ENCODE peak calls at places on chromosomes 6 and 20, in five cellular contexts. One of them, this sample, is unnamed.

GRCh38 chr20:997486-997885 is 4.6 kb downstream of the RSPO4 start:
- DNase-seq in SK-N-SH: no peak
- DNase-seq in K562: no peak
- DNase-seq in HepG2: no peak
- DNase-seq in GM12891: no peak
- DNase-seq in this sample: no peak

GRCh38 chr20:32111763-32112162 is 2.2 kb downstream of the TM9SF4 start:
- DNase-seq in SK-N-SH: no peak
- DNase-seq in GM12891: no peak
- DNase-seq in HepG2: no peak
- DNase-seq in K562: no peak
- DNase-seq in this sample: no peak

GRCh38 chr6:66328181-66328580 is 621.2 kb upstream of the EYS start:
- DNase-seq in GM12891: no peak
- DNase-seq in HepG2: no peak
- DNase-seq in K562: no peak
- DNase-seq in SK-N-SH: no peak
- DNase-seq in this sample: no peak

GRCh38 chr6:19691465-19692167 is 145.6 kb upstream of the ID4 start:
- DNase-seq in GM12891: no peak
- DNase-seq in HepG2: no peak
- DNase-seq in SK-N-SH: peak; percentile 15
- DNase-seq in K562: no peak
- DNase-seq in this sample: no peak

GRCh38 chr20:48201881-48202280 is 416.6 kb upstream of the SULF2 start:
- DNase-seq in SK-N-SH: peak; percentile 52
- DNase-seq in GM12891: no peak
- DNase-seq in HepG2: no peak
- DNase-seq in K562: no peak
- DNase-seq in this sample: no peak

GRCh38 chr6:27836783-27837635 is 75.2 kb downstream of the OR2B2 start:
- DNase-seq in SK-N-SH: peak; percentile 44
- DNase-seq in K562: peak; percentile 75
- DNase-seq in HepG2: peak; percentile 86
- DNase-seq in GM12891: no peak
- DNase-seq in this sample: no peak

GRCh38 chr6:31246051-31246495 is 25.8 kb downstream of the HLA-C start:
- DNase-seq in HepG2: peak; percentile 68
- DNase-seq in K562: no peak
- DNase-seq in SK-N-SH: no peak
- DNase-seq in GM12891: no peak
- DNase-seq in this sample: no peak

GRCh38 chr6:16146527-16146955 is 17.7 kb downstream of the MYLIP start:
- DNase-seq in K562: no peak
- DNase-seq in SK-N-SH: peak; percentile 38
- DNase-seq in HepG2: no peak
- DNase-seq in GM12891: no peak
- DNase-seq in this sample: no peak

GRCh38 chr6:170371588-170371987 is 65.0 kb downstream of the FAM120B start:
- DNase-seq in SK-N-SH: peak; percentile 80
- DNase-seq in GM12891: no peak
- DNase-seq in HepG2: no peak
- DNase-seq in K562: no peak
- DNase-seq in this sample: no peak

GRCh38 chr6:29696147-29697129 is 15.5 kb upstream of the ZFP57 start:
- DNase-seq in K562: peak; percentile 37
- DNase-seq in SK-N-SH: no peak
- DNase-seq in HepG2: no peak
- DNase-seq in GM12891: no peak
- DNase-seq in this sample: no peak

GRCh38 chr6:20198764-20199174 is 13.5 kb downstream of the MBOAT1 start:
- DNase-seq in GM12891: no peak
- DNase-seq in K562: no peak
- DNase-seq in SK-N-SH: no peak
- DNase-seq in HepG2: no peak
- DNase-seq in this sample: no peak

GRCh38 chr6:25172819-25173218 is 106.4 kb upstream of the CARMIL1 start:
- DNase-seq in GM12891: no peak
- DNase-seq in SK-N-SH: no peak
- DNase-seq in K562: no peak
- DNase-seq in HepG2: no peak
- DNase-seq in this sample: no peak

GRCh38 chr20:24720957-24721356 is 228.1 kb upstream of the CST7 start:
- DNase-seq in GM12891: no peak
- DNase-seq in SK-N-SH: no peak
- DNase-seq in HepG2: no peak
- DNase-seq in K562: no peak
- DNase-seq in this sample: no peak

GRCh38 chr6:74289881-74290280 is 593.9 kb downstream of the CD109 start:
- DNase-seq in GM12891: no peak
- DNase-seq in HepG2: no peak
- DNase-seq in K562: no peak
- DNase-seq in SK-N-SH: no peak
- DNase-seq in this sample: no peak

GRCh38 chr6:35669441-35669776 is 19.3 kb downstream of the FKBP5 start:
- DNase-seq in GM12891: no peak
- DNase-seq in HepG2: no peak
- DNase-seq in K562: no peak
- DNase-seq in SK-N-SH: no peak
- DNase-seq in this sample: no peak

GRCh38 chr6:108187519-108187918 is 21.7 kb downstream of the NR2E1 start:
- DNase-seq in K562: no peak
- DNase-seq in SK-N-SH: no peak
- DNase-seq in HepG2: no peak
- DNase-seq in GM12891: no peak
- DNase-seq in this sample: no peak

GRCh38 chr6:130161627-130162404 is 60.9 kb downstream of the SAMD3 start:
- DNase-seq in SK-N-SH: no peak
- DNase-seq in HepG2: no peak
- DNase-seq in GM12891: no peak
- DNase-seq in K562: no peak
- DNase-seq in this sample: no peak

GRCh38 chr6:108133594-108134179 is 32.1 kb upstream of the NR2E1 start:
- DNase-seq in GM12891: peak; percentile 39
- DNase-seq in HepG2: peak; percentile 86
- DNase-seq in K562: peak; percentile 50
- DNase-seq in SK-N-SH: peak; percentile 78
- DNase-seq in this sample: no peak

GRCh38 chr6:134379086-134379485 is 61.2 kb upstream of the SGK1 start:
- DNase-seq in GM12891: no peak
- DNase-seq in SK-N-SH: no peak
- DNase-seq in K562: peak; percentile 19
- DNase-seq in HepG2: no peak
- DNase-seq in this sample: no peak

GRCh38 chr6:26473758-26474438 is 16.1 kb downstream of the BTN2A1 start:
- DNase-seq in SK-N-SH: peak; percentile 75
- DNase-seq in GM12891: peak; percentile 41
- DNase-seq in HepG2: peak; percentile 90
- DNase-seq in K562: peak; percentile 93
- DNase-seq in this sample: peak; percentile 47

GRCh38 chr6:89369009-89369408 is 16.5 kb upstream of the UBE2J1 start:
- DNase-seq in GM12891: no peak
- DNase-seq in SK-N-SH: no peak
- DNase-seq in K562: no peak
- DNase-seq in HepG2: peak; percentile 35
- DNase-seq in this sample: no peak

GRCh38 chr6:72865467-72865866 is 243.6 kb downstream of the KCNQ5 start:
- DNase-seq in GM12891: no peak
- DNase-seq in SK-N-SH: no peak
- DNase-seq in HepG2: no peak
- DNase-seq in K562: no peak
- DNase-seq in this sample: no peak

DNA sequence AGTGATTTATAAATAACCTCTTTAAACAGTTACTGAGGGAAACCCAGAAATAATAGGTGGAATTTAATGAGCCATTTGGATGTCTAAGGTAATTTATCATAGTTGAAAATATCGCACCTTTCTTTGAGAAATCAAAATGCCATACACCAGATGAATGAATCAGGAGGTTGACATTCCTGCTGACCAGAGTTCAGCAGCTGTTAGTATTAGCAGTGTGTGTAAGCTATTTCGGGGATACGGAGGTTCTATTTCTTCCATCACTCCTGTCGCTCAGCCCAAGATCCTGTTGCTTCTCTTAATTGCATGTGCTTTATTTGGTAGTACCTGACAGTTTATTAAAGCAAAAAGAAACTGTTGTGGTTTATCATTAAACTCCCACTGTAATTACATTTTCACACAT is 67.1 kb downstream of the HDGFL1 start:
- DNase-seq in SK-N-SH: no peak
- DNase-seq in HepG2: no peak
- DNase-seq in K562: no peak
- DNase-seq in GM12891: no peak
- DNase-seq in this sample: no peak
- TF ChIP-seq TAF1 in SK-N-SH: no peak
- TF ChIP-seq TAF1 in HepG2: no peak
- TF ChIP-seq TAF1 in K562: no peak
- TF ChIP-seq TAF1 in GM12891: no peak
- TF ChIP-seq TAF1 in this sample: no peak

GRCh38 chr6:138728672-138729071 is 44.9 kb upstream of the CCDC28A start:
- DNase-seq in K562: no peak
- DNase-seq in HepG2: no peak
- DNase-seq in GM12891: no peak
- DNase-seq in SK-N-SH: no peak
- DNase-seq in this sample: no peak

GRCh38 chr6:138726066-138727060 is 47.2 kb upstream of the CCDC28A start:
- DNase-seq in GM12891: no peak
- DNase-seq in HepG2: no peak
- DNase-seq in K562: no peak
- DNase-seq in SK-N-SH: no peak
- DNase-seq in this sample: no peak

GRCh38 chr6:138722425-138723371 is 50.9 kb upstream of the CCDC28A start:
- DNase-seq in SK-N-SH: no peak
- DNase-seq in K562: no peak
- DNase-seq in GM12891: no peak
- DNase-seq in HepG2: peak; percentile 19
- DNase-seq in this sample: no peak

GRCh38 chr6:138724015-138724414 is 49.6 kb upstream of the CCDC28A start:
- DNase-seq in K562: no peak
- DNase-seq in GM12891: no peak
- DNase-seq in HepG2: peak; percentile 53
- DNase-seq in SK-N-SH: no peak
- DNase-seq in this sample: no peak

DNA sequence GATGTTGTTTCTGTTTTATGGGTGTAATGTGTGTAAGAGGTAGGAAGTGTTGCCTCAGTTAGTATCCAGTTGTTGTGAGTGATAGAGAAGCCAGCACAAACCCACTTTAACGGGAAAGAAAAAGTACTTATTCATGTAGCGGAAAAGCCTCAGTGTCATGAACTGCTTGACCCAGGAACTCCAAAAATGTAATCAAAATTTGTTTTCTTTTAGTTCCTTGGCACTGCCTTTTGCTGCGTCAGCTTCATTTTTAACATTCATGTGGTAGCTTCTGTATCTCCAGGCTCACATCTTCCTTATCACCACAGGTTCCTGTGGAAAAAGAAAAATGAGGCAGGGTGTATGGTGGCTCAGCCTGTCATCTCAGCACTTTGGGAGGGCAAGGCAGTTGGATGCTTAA is 46.4 kb upstream of the CCDC28A start:
- DNase-seq in SK-N-SH: no peak
- DNase-seq in K562: no peak
- DNase-seq in HepG2: no peak
- DNase-seq in GM12891: no peak
- DNase-seq in this sample: no peak
- TF ChIP-seq TAF1 in SK-N-SH: no peak
- TF ChIP-seq TAF1 in K562: no peak
- TF ChIP-seq TAF1 in HepG2: no peak
- TF ChIP-seq TAF1 in GM12891: no peak
- TF ChIP-seq TAF1 in this sample: no peak

GRCh38 chr6:119493980-119494379 is 144.4 kb upstream of the MAN1A1 start:
- DNase-seq in K562: no peak
- DNase-seq in HepG2: peak; percentile 50
- DNase-seq in GM12891: no peak
- DNase-seq in SK-N-SH: no peak
- DNase-seq in this sample: no peak
- TF ChIP-seq TAF1 in K562: no peak
- TF ChIP-seq TAF1 in HepG2: no peak
- TF ChIP-seq TAF1 in GM12891: no peak
- TF ChIP-seq TAF1 in SK-N-SH: no peak
- TF ChIP-seq TAF1 in this sample: no peak

GRCh38 chr6:166268431-166268830 is 39.8 kb downstream of the PRR18 start:
- DNase-seq in K562: no peak
- DNase-seq in SK-N-SH: no peak
- DNase-seq in GM12891: no peak
- DNase-seq in HepG2: no peak
- DNase-seq in this sample: no peak
- TF ChIP-seq TAF1 in K562: no peak
- TF ChIP-seq TAF1 in SK-N-SH: no peak
- TF ChIP-seq TAF1 in GM12891: no peak
- TF ChIP-seq TAF1 in HepG2: no peak
- TF ChIP-seq TAF1 in this sample: no peak